ENCODE peak calls at places on chromosomes 11 and 22, in eight cellular contexts. E is osteoblast; N is AG09309; T is CD8-positive, alpha-beta T cell; Y is cardiac muscle cell; K is foreskin keratinocyte; U is CD4-positive, alpha-beta T cell; B is choroid plexus epithelial cell. S is an unnamed sample.
A peak's percentile ranks its signal among the peaks of the same experiment; 100 is the strongest.

GRCh38 chr11:13446444-13446843 is 16.6 kb downstream of the BTBD10 start:
- DNase-seq in E (no peak), N (no peak), T (no peak), Y (peak; percentile 36), K (no peak), U (no peak), B (peak; percentile 61), S (no peak)

GRCh38 chr11:18383388-18384156 is 10.8 kb upstream of the LDHA start:
- DNase-seq in E (peak; percentile 96), N (peak; percentile 97), T (peak; percentile 45), Y (peak; percentile 89), K (peak; percentile 99), U (peak; percentile 51), B (peak; percentile 97), S (peak; percentile 91)

GRCh38 chr11:130652671-130653335 is 204.4 kb downstream of the ADAMTS15 start:
- DNase-seq in E (no peak), N (peak; percentile 84), T (no peak), Y (peak; percentile 98), K (no peak), U (no peak), B (peak; percentile 98), S (peak; percentile 90)

GRCh38 chr11:290621-291231 is 1.8 kb downstream of the PGGHG start:
- DNase-seq in E (peak; percentile 83), N (no peak), T (no peak), Y (no peak), K (no peak), U (no peak), B (no peak), S (no peak)

GRCh38 chr11:9615031-9615451 is 41.6 kb downstream of the WEE1 start:
- DNase-seq in E (no peak), N (no peak), T (no peak), Y (no peak), K (no peak), U (no peak), B (no peak), S (no peak)

GRCh38 chr11:10876168-10876567 is 18.3 kb upstream of the ZBED5 start:
- DNase-seq in E (no peak), N (no peak), T (no peak), Y (no peak), K (no peak), U (no peak), B (no peak), S (no peak)

GRCh38 chr11:61054927-61055562 is 47.2 kb upstream of the CD5 start:
- DNase-seq in E (no peak), N (no peak), T (no peak), Y (no peak), K (no peak), U (no peak), B (no peak), S (no peak)

GRCh38 chr22:47617186-47617585 is 854.7 kb downstream of the TBC1D22A start:
- DNase-seq in E (no peak), N (no peak), T (no peak), Y (no peak), K (no peak), U (no peak), B (no peak), S (no peak)

GRCh38 chr22:19820880-19821522 is 33.7 kb downstream of the GNB1L start:
- DNase-seq in E (peak; percentile 67), N (no peak), T (no peak), Y (no peak), K (no peak), U (no peak), B (no peak), S (no peak)

GRCh38 chr11:117663389-117663788 is 133.6 kb downstream of the DSCAML1 start:
- DNase-seq in E (no peak), N (no peak), T (no peak), Y (no peak), K (no peak), U (no peak), B (no peak), S (no peak)

GRCh38 chr22:45544588-45545170 is 42.0 kb downstream of the FBLN1 start:
- DNase-seq in E (peak; percentile 77), N (no peak), T (no peak), Y (peak; percentile 93), K (no peak), U (no peak), B (peak; percentile 70), S (no peak)

GRCh38 chr11:72635931-72636330 is 38.3 kb downstream of the PDE2A start:
- DNase-seq in E (no peak), N (no peak), T (no peak), Y (no peak), K (no peak), U (no peak), B (peak; percentile 32), S (no peak)

GRCh38 chr11:99370557-99371200 is 349.9 kb downstream of the CNTN5 start:
- DNase-seq in E (no peak), N (peak; percentile 11), T (no peak), Y (peak; percentile 85), K (peak; percentile 2), U (no peak), B (peak; percentile 84), S (no peak)

GRCh38 chr22:50002791-50003190 is 9.8 kb downstream of the IL17REL start:
- DNase-seq in E (peak; percentile 78), N (no peak), T (no peak), Y (peak; percentile 18), K (no peak), U (no peak), B (no peak), S (no peak)

GRCh38 chr11:34432822-34433221 is 5.9 kb upstream of the CAT start:
- DNase-seq in E (no peak), N (no peak), T (no peak), Y (no peak), K (no peak), U (no peak), B (no peak), S (no peak)

GRCh38 chr11:84645988-84646689 is 981.0 kb downstream of the DLG2 start:
- DNase-seq in E (no peak), N (no peak), T (no peak), Y (no peak), K (no peak), U (no peak), B (no peak), S (no peak)

GRCh38 chr11:3231851-3232744 is at the start of gene MRGPRE:
- DNase-seq in E (peak; percentile 86), N (no peak), T (no peak), Y (no peak), K (no peak), U (no peak), B (peak; percentile 5), S (no peak)

GRCh38 chr11:116826751-116827431 is 2.8 kb upstream of the APOC3 start:
- DNase-seq in E (peak; percentile 77), N (no peak), T (no peak), Y (peak; percentile 10), K (no peak), U (no peak), B (no peak), S (no peak)

GRCh38 chr11:96736591-96736990 is 346.8 kb downstream of the JRKL start:
- DNase-seq in E (peak; percentile 10), N (peak; percentile 8), T (no peak), Y (peak; percentile 8), K (no peak), U (no peak), B (peak; percentile 7), S (no peak)

GRCh38 chr11:40388097-40388818 is 1071.2 kb downstream of the LRRC4C start:
- DNase-seq in E (peak; percentile 37), N (no peak), T (no peak), Y (no peak), K (no peak), U (no peak), B (no peak), S (peak; percentile 12)

GRCh38 chr11:15565846-15566245 is 451.1 kb downstream of the INSC start:
- DNase-seq in E (no peak), N (no peak), T (no peak), Y (no peak), K (no peak), U (no peak), B (no peak), S (no peak)

GRCh38 chr11:79396001-79396400 is 44.8 kb downstream of the TENM4 start:
- DNase-seq in E (no peak), N (no peak), T (no peak), Y (no peak), K (no peak), U (no peak), B (no peak), S (no peak)

GRCh38 chr22:29134448-29134847 is 61.6 kb downstream of the KREMEN1 start:
- DNase-seq in E (no peak), N (no peak), T (no peak), Y (no peak), K (no peak), U (no peak), B (no peak), S (no peak)

GRCh38 chr11:93704237-93704636 is 37.1 kb downstream of the TAF1D start:
- DNase-seq in E (no peak), N (no peak), T (no peak), Y (no peak), K (no peak), U (no peak), B (no peak), S (no peak)
- TF ChIP-seq CTCF in E (no peak), N (no peak), T (no peak), Y (no peak), K (peak; percentile 30), U (no peak), B (no peak), S (no peak)

DNA sequence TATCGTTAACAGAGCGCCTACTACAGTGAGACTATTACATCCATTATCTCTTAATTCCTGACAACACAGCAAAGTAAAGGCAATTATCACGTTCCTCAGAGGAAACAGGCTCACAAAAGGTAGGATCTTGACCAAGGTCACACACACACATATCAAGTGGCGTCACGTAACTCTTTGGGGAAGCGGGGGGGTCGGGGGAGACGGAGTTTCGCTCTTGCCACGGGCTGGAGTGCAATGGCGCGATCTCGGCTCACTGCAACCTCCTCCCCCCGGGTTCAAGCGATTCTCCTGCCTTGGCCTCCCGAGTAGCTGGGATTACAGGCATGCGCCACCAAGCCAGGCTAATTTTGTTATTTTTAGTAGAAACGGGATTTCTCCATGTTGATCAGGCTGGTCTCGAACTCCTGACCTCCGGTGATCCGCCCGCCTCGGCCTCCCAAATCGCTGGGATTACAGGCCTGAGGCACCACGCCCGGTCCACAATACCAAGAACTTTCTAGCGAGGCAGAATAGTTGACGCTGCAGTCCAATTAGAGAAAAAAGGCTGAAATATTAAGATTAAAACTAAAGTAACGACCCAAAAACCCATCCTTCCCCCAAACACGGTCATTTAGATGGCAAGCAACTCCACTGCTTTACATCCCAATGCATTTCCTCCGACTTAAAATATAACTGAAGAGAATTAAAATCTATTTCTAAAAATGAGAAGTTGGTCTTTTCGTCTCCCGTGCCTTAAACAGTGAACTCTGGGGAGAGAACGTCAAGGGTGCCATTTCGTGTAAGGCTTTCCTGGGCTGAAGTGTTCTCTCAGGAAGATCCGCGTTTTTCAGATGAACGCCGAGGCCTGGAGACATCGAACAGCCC is 1.1 kb downstream of the DDX17 start:
- DNase-seq in E (peak; percentile 63), N (no peak), T (peak; percentile 43), Y (peak; percentile 52), K (no peak), U (peak; percentile 24), B (peak; percentile 61), S (no peak)
- TF ChIP-seq CTCF in E (no peak), N (no peak), T (no peak), Y (no peak), K (no peak), U (no peak), B (no peak), S (no peak)

GRCh38 chr22:37636186-37636948 is 3.1 kb upstream of the SH3BP1 start:
- DNase-seq in E (peak; percentile 83), N (no peak), T (no peak), Y (peak; percentile 84), K (no peak), U (no peak), B (peak; percentile 98), S (no peak)
- TF ChIP-seq CTCF in E (peak; percentile 44), N (peak; percentile 31), T (no peak), Y (peak; percentile 48), K (peak; percentile 30), U (no peak), B (peak; percentile 64), S (no peak)

GRCh38 chr11:70400643-70401042 is 2.3 kb downstream of the CTTN start:
- DNase-seq in E (peak; percentile 26), N (no peak), T (no peak), Y (no peak), K (no peak), U (no peak), B (no peak), S (no peak)
- TF ChIP-seq CTCF in E (no peak), N (no peak), T (no peak), Y (no peak), K (no peak), U (no peak), B (no peak), S (no peak)